ENCODE peak calls at places on chromosome 1, in nine cellular contexts. C, H, B, F, G, M, D, U and E are unnamed samples.

GRCh38 chr1:7421471-7422075 is 349.5 kb upstream of the VAMP3 start:
- DNase-seq in M (peak; percentile 41), G (peak; percentile 1), H (no peak), B (no peak), U (no peak), F (no peak), C (no peak), D (no peak), E (no peak)

GRCh38 chr1:67228791-67229190 is 62.5 kb downstream of the IL23R start:
- DNase-seq in G (no peak), D (no peak), M (no peak), F (no peak), U (no peak), C (no peak), B (no peak), H (no peak), E (no peak)

GRCh38 chr1:32652244-32652962 is 1.4 kb downstream of the RBBP4 start:
- DNase-seq in H (no peak), B (no peak), U (no peak), M (no peak), G (no peak), F (no peak), C (no peak), D (no peak), E (no peak)

GRCh38 chr1:235635938-235636663 is 13.5 kb downstream of the GNG4 start:
- DNase-seq in G (no peak), C (no peak), B (no peak), F (no peak), H (no peak), U (no peak), M (no peak), D (no peak), E (no peak)

GRCh38 chr1:160217466-160218165 is 12.4 kb downstream of the PEA15 start:
- DNase-seq in M (no peak), C (no peak), D (no peak), B (no peak), H (no peak), G (no peak), U (peak; percentile 25), F (no peak), E (no peak)

GRCh38 chr1:78619803-78620579 is at the start of gene IFI44L:
- DNase-seq in F (peak; percentile 65), G (no peak), H (peak; percentile 35), M (no peak), B (no peak), C (peak; percentile 47), D (no peak), U (peak; percentile 88), E (peak; percentile 24)

GRCh38 chr1:181981821-181982220 is 79.7 kb downstream of the ZNF648 start:
- DNase-seq in C (no peak), H (no peak), U (no peak), F (no peak), G (no peak), M (no peak), D (no peak), B (no peak), E (no peak)

GRCh38 chr1:52927219-52928082 is at the start of gene SCP2:
- DNase-seq in U (peak; percentile 65), C (no peak), B (peak; percentile 82), D (peak; percentile 59), H (no peak), F (peak; percentile 90), G (peak; percentile 80), M (peak; percentile 88), E (no peak)

GRCh38 chr1:112935474-112936289 is 20.3 kb downstream of the SLC16A1 start:
- DNase-seq in B (no peak), U (peak; percentile 85), F (no peak), M (no peak), D (no peak), G (no peak), H (peak; percentile 27), C (peak; percentile 11), E (no peak)

GRCh38 chr1:236734141-236734765 is 48.0 kb downstream of the ACTN2 start:
- DNase-seq in U (peak; percentile 13), G (no peak), D (no peak), F (no peak), B (no peak), H (no peak), C (no peak), M (no peak), E (no peak)

GRCh38 chr1:55035904-55036303 is 3.4 kb upstream of the PCSK9 start:
- DNase-seq in F (no peak), G (no peak), U (no peak), C (no peak), D (no peak), B (no peak), H (no peak), M (no peak), E (no peak)
- TF ChIP-seq CTCF in F (no peak), G (no peak), U (no peak), C (no peak), D (peak; percentile 12), B (no peak), H (no peak), M (no peak), E (no peak)

DNA sequence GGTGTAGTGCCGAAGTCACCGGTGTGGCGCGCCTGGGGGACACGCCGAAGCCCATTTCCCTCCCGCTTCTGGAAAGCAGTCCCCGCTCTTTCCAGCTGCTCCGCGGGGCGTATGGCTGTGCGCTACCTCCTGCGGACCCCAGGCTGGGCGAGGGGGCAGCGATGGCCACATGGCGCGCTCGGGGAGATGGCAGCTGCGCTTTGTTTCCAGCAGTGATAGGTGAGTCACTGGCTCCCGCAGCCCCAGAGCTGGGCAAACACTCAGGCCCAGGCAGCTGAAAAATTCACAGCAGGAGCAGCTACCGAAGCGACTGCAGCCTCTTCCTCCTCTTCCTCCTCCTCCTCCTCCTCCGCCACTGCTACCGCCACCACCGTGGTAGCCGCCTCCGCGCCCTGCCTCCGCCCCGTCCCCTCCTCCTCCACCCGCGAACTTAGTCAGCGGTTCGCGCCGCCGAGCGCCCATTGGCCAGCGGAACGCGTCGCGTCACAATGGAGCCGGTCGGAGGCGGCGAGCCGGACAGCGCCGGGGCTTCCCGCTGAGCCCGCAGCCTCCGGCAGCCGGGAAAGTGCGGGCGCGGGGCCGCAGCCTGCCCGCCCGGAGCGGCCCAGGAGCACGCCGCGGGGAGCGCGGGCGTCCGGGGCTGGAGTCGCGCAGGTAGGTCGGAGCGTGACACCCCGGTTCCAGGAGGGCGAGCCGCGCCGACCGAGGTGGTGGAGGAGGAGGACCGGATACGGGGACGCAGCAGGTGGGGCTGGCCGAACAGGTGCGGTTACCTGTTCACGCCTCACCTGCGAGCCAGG is at the start of gene LRRC8B:
- DNase-seq in B (peak; percentile 91), D (peak; percentile 83), H (peak; percentile 35), M (peak; percentile 91), C (peak; percentile 5), F (peak; percentile 91), U (peak; percentile 81), G (peak; percentile 85), E (no peak)
- TF ChIP-seq CTCF in B (no peak), D (no peak), H (no peak), M (no peak), C (no peak), F (no peak), U (no peak), G (no peak), E (no peak)

GRCh38 chr1:25041869-25042268 is 111.8 kb upstream of the RUNX3 start:
- DNase-seq in D (no peak), F (no peak), M (no peak), C (no peak), H (no peak), B (no peak), U (no peak), G (no peak), E (no peak)

GRCh38 chr1:25038699-25039098 is 108.6 kb upstream of the RUNX3 start:
- DNase-seq in F (no peak), D (no peak), C (no peak), M (no peak), H (no peak), B (no peak), G (no peak), U (no peak), E (no peak)

GRCh38 chr1:25040122-25040685 is 110.1 kb upstream of the RUNX3 start:
- DNase-seq in B (no peak), D (no peak), U (no peak), G (no peak), H (no peak), F (no peak), C (no peak), M (no peak), E (no peak)

GRCh38 chr1:25037174-25038074 is 107.3 kb upstream of the RUNX3 start:
- DNase-seq in F (peak; percentile 79), H (no peak), M (no peak), B (peak; percentile 57), C (no peak), D (no peak), G (peak; percentile 75), U (peak; percentile 42), E (no peak)

GRCh38 chr1:25039229-25039628 is 109.2 kb upstream of the RUNX3 start:
- DNase-seq in U (no peak), B (no peak), G (no peak), H (no peak), M (no peak), D (no peak), F (no peak), C (no peak), E (no peak)
- TF ChIP-seq CTCF in U (no peak), B (no peak), G (no peak), H (no peak), M (no peak), D (peak; percentile 27), F (no peak), C (peak; percentile 10), E (peak; percentile 5)

DNA sequence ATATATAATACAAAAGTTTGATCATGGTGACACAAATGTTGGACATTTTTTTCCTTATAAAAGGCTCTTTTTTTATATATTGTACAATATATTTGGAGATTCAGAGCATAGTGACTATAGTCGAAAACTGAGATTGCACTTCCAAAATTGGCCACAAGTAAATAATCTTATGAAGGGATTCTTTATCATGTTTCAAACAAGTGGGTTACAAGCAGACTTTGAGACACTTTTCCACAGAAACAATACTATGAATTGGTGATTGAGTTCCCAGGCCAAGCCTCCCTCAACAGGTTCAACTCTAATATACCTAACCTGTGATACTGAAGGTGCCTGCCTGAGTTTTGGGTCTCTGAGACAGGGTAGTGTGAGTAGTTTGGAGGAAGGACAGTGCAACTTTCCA is 13.8 kb downstream of the LEPR start:
- DNase-seq in H (no peak), M (no peak), D (no peak), U (no peak), C (no peak), B (no peak), G (no peak), F (no peak), E (no peak)
- TF ChIP-seq CTCF in H (no peak), M (peak; percentile 9), D (peak; percentile 20), U (no peak), C (no peak), B (no peak), G (no peak), F (no peak), E (no peak)

GRCh38 chr1:60090662-60091061 is 17.1 kb upstream of the C1orf87 start:
- DNase-seq in F (no peak), B (no peak), C (no peak), U (no peak), G (no peak), M (no peak), H (no peak), D (no peak), E (no peak)

GRCh38 chr1:60088620-60089155 is 15.1 kb upstream of the C1orf87 start:
- DNase-seq in D (no peak), G (no peak), F (no peak), B (no peak), H (no peak), M (no peak), U (peak; percentile 18), C (no peak), E (no peak)
- TF ChIP-seq CTCF in D (peak; percentile 35), G (no peak), F (no peak), B (no peak), H (peak; percentile 33), M (no peak), U (peak; percentile 9), C (peak; percentile 21), E (peak; percentile 19)